ENCODE peak calls at places on chromosomes 2 and 18, in four cellular contexts. One of them, this sample, is unnamed.

GRCh38 chr2:15038373-15039364 is 406.2 kb downstream of the LRATD1 start:
- DNase-seq in AG04450: no peak
- DNase-seq in GM04504: no peak
- DNase-seq in thyroid gland: no peak
- DNase-seq in this sample: no peak

GRCh38 chr18:9750112-9750511 is 42.0 kb downstream of the RAB31 start:
- DNase-seq in AG04450: no peak
- DNase-seq in GM04504: no peak
- DNase-seq in thyroid gland: no peak
- DNase-seq in this sample: no peak

GRCh38 chr2:238787507-238787906 is 60.4 kb upstream of the TWIST2 start:
- DNase-seq in AG04450: no peak
- DNase-seq in GM04504: peak
- DNase-seq in thyroid gland: no peak
- DNase-seq in this sample: no peak

GRCh38 chr2:62817348-62817747 is 111.8 kb downstream of the EHBP1 start:
- DNase-seq in AG04450: no peak
- DNase-seq in GM04504: no peak
- DNase-seq in thyroid gland: no peak
- DNase-seq in this sample: no peak

GRCh38 chr2:144519934-144520717 is at the start of gene ZEB2:
- DNase-seq in AG04450: no peak
- DNase-seq in GM04504: peak
- DNase-seq in thyroid gland: no peak
- DNase-seq in this sample: no peak

GRCh38 chr2:116510117-116510671 is 1304.3 kb upstream of the DDX18 start:
- DNase-seq in AG04450: no peak
- DNase-seq in GM04504: no peak
- DNase-seq in thyroid gland: no peak
- DNase-seq in this sample: no peak

GRCh38 chr18:8778386-8778785 is 73.0 kb downstream of the MTCL1 start:
- DNase-seq in AG04450: no peak
- DNase-seq in GM04504: no peak
- DNase-seq in thyroid gland: no peak
- DNase-seq in this sample: no peak

GRCh38 chr2:43890855-43891254 is 52.1 kb downstream of the ABCG8 start:
- DNase-seq in AG04450: no peak
- DNase-seq in GM04504: no peak
- DNase-seq in thyroid gland: no peak
- DNase-seq in this sample: no peak

GRCh38 chr2:172462393-172463381 is 35.3 kb downstream of the ITGA6 start:
- DNase-seq in AG04450: no peak
- DNase-seq in GM04504: no peak
- DNase-seq in thyroid gland: no peak
- DNase-seq in this sample: no peak

GRCh38 chr18:28178720-28179119 is 1.8 kb upstream of the CDH2 start:
- DNase-seq in AG04450: no peak
- DNase-seq in GM04504: no peak
- DNase-seq in thyroid gland: peak
- DNase-seq in this sample: no peak

GRCh38 chr2:96907405-96908041 is 37.6 kb upstream of the SEMA4C start:
- DNase-seq in AG04450: no peak
- DNase-seq in GM04504: no peak
- DNase-seq in thyroid gland: peak
- DNase-seq in this sample: peak

This sample was measured in body of pancreas.